ENCODE peak calls at places on chromosome 9, in nine cellular contexts. O, M, U, I, C, Q, G, F and Y are unnamed samples.
A peak's percentile ranks its signal among the peaks of the same experiment; 100 is the strongest.

GRCh38 chr9:137462396-137463193 is 3.5 kb upstream of the NSMF start:
- DNase-seq in I (no peak), M (no peak), U (no peak), F (no peak), G (no peak), O (peak; percentile 16), Q (no peak), C (no peak), Y (no peak)

GRCh38 chr9:34658461-34658860 is 4.0 kb downstream of the CCL27 start:
- DNase-seq in U (no peak), F (no peak), O (no peak), I (no peak), M (no peak), G (no peak), Q (no peak), C (no peak), Y (no peak)

GRCh38 chr9:77475641-77476473 is 172.3 kb downstream of the GNA14 start:
- DNase-seq in M (peak; percentile 79), O (no peak), I (no peak), U (no peak), Q (peak; percentile 40), F (peak; percentile 64), G (no peak), C (no peak), Y (no peak)

GRCh38 chr9:25913806-25914205 is 235.6 kb upstream of the TUSC1 start:
- DNase-seq in Q (no peak), M (no peak), G (no peak), C (no peak), F (no peak), I (no peak), U (no peak), O (no peak), Y (no peak)

GRCh38 chr9:125434986-125435775 is 173.6 kb downstream of the GAPVD1 start:
- DNase-seq in M (no peak), O (no peak), F (no peak), G (no peak), C (no peak), I (no peak), Q (no peak), U (no peak), Y (no peak)

GRCh38 chr9:8419871-8420270 is 620.3 kb upstream of the DMAC1 start:
- DNase-seq in Q (peak; percentile 10), M (no peak), I (no peak), G (no peak), U (no peak), F (no peak), O (no peak), C (no peak), Y (no peak)

GRCh38 chr9:99181621-99182020 is 40.1 kb downstream of the ALG2 start:
- DNase-seq in F (peak; percentile 85), O (no peak), M (no peak), I (no peak), G (no peak), U (no peak), C (no peak), Q (no peak), Y (no peak)

GRCh38 chr9:113808391-113809191 is 67.5 kb upstream of the ZNF618 start:
- DNase-seq in C (no peak), O (peak; percentile 22), I (no peak), F (peak; percentile 76), M (peak; percentile 81), G (no peak), Q (peak; percentile 84), U (peak; percentile 75), Y (peak; percentile 9)

GRCh38 chr9:121770415-121771273 is 119.2 kb downstream of the DAB2IP start:
- DNase-seq in M (no peak), Q (peak; percentile 72), F (no peak), U (no peak), I (no peak), O (peak; percentile 7), C (no peak), G (no peak), Y (no peak)

GRCh38 chr9:23587903-23588302 is 238.1 kb downstream of the ELAVL2 start:
- DNase-seq in F (no peak), U (no peak), I (no peak), M (no peak), Q (no peak), O (no peak), G (no peak), C (no peak), Y (no peak)

GRCh38 chr9:20139755-20140154 is 350.9 kb upstream of the SLC24A2 start:
- DNase-seq in C (no peak), G (no peak), F (no peak), M (no peak), O (no peak), U (no peak), Q (no peak), I (no peak), Y (no peak)

GRCh38 chr9:33223696-33224095 is 16.3 kb upstream of the SPINK4 start:
- DNase-seq in U (no peak), Q (no peak), O (no peak), C (no peak), F (peak; percentile 20), M (no peak), G (no peak), I (no peak), Y (no peak)

GRCh38 chr9:96654450-96655197 is 493 bp downstream of the PRXL2C start:
- DNase-seq in F (peak; percentile 90), G (peak; percentile 75), Q (peak; percentile 71), M (peak; percentile 95), U (peak; percentile 79), O (peak; percentile 88), C (peak; percentile 49), I (peak; percentile 71), Y (peak; percentile 56)

GRCh38 chr9:110541950-110542349 is 37.6 kb downstream of the SVEP1 start:
- DNase-seq in G (no peak), F (peak; percentile 41), M (no peak), O (no peak), C (no peak), Q (no peak), I (no peak), U (no peak), Y (no peak)

GRCh38 chr9:14351206-14351605 is 37.3 kb upstream of the NFIB start:
- DNase-seq in M (peak; percentile 64), U (no peak), Q (no peak), C (no peak), G (no peak), O (peak; percentile 63), F (no peak), I (no peak), Y (no peak)
- TF ChIP-seq CTCF in M (no peak), U (no peak), Q (no peak), C (no peak), G (no peak), O (no peak), F (no peak), I (no peak), Y (no peak)

GRCh38 chr9:131090025-131090787 is 6.1 kb upstream of the AIF1L start:
- DNase-seq in O (no peak), F (no peak), M (no peak), U (no peak), G (no peak), I (no peak), C (no peak), Q (no peak), Y (no peak)
- TF ChIP-seq CTCF in O (no peak), F (no peak), M (no peak), U (no peak), G (no peak), I (no peak), C (no peak), Q (no peak), Y (no peak)

GRCh38 chr9:22100626-22101025 is 91.5 kb upstream of the CDKN2B start:
- DNase-seq in Q (no peak), U (no peak), I (no peak), O (no peak), G (no peak), C (no peak), F (no peak), M (no peak), Y (no peak)
- TF ChIP-seq CTCF in Q (no peak), U (no peak), I (no peak), O (no peak), G (no peak), C (peak; percentile 50), F (no peak), M (peak; percentile 18), Y (no peak)

GRCh38 chr9:81312346-81312745 is 377.0 kb downstream of the TLE1 start:
- DNase-seq in C (no peak), U (peak; percentile 49), O (no peak), G (no peak), M (no peak), I (no peak), Q (no peak), F (no peak), Y (no peak)
- TF ChIP-seq CTCF in C (no peak), U (peak; percentile 22), O (peak; percentile 6), G (no peak), M (no peak), I (peak; percentile 32), Q (no peak), F (no peak), Y (no peak)

DNA sequence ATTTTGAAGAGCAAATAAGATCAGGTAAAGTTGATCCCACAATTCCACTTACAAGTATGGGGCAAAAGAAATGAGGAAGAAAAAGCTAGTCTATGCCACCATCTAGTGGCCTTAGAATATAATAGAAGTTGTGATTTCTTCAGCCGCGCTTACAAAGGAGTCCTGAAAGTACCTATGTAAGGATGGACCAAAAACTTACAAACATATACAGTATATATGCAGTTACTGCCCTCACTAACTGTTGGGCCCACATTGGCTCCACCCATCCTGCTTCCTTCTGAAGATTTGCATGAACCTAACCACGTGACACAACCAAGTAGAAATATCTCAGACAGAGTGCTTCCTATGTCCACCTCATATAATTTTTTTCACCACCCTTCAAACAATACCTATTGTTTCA is 11.7 kb upstream of the OR13D1 start:
- DNase-seq in U (peak; percentile 48), Q (peak; percentile 23), I (peak; percentile 21), O (no peak), F (peak; percentile 76), M (no peak), C (no peak), G (no peak), Y (peak; percentile 13)
- TF ChIP-seq CTCF in U (peak; percentile 71), Q (peak; percentile 40), I (peak; percentile 72), O (peak; percentile 41), F (peak; percentile 57), M (peak; percentile 34), C (peak; percentile 73), G (peak; percentile 10), Y (peak; percentile 26)

GRCh38 chr9:69931340-69931739 is 110.7 kb downstream of the CFAP95 start:
- DNase-seq in I (no peak), F (peak; percentile 41), Q (no peak), M (no peak), G (no peak), C (peak; percentile 22), O (no peak), U (no peak), Y (no peak)
- TF ChIP-seq CTCF in I (peak; percentile 64), F (peak; percentile 63), Q (peak; percentile 42), M (no peak), G (no peak), C (peak; percentile 50), O (no peak), U (no peak), Y (peak; percentile 42)